ENCODE peak calls at places on chromosome 10, in nine cellular contexts. One of them, this sample, is unnamed. For H3K36me3, the result is how much of the 10 kb centered on the place peaks cover.

GRCh38 chr10:93554760-93555432 is 11.6 kb upstream of the FFAR4 start:
- DNase-seq in prostate gland: peak
- DNase-seq in adipocyte: peak
- DNase-seq in SJSA1: peak
- DNase-seq in brain microvascular endothelial cell: peak
- DNase-seq in WERI-Rb-1: peak
- DNase-seq in lower lobe of right lung: peak
- DNase-seq in CD8-positive, alpha-beta memory T cell: no peak
- DNase-seq in right atrium auricular region: peak
- DNase-seq in this sample: peak

GRCh38 chr10:130037169-130037661 is 73.1 kb upstream of the EBF3 start:
- DNase-seq in prostate gland: no peak
- DNase-seq in adipocyte: no peak
- DNase-seq in SJSA1: no peak
- DNase-seq in brain microvascular endothelial cell: no peak
- DNase-seq in WERI-Rb-1: no peak
- DNase-seq in lower lobe of right lung: no peak
- DNase-seq in CD8-positive, alpha-beta memory T cell: no peak
- DNase-seq in right atrium auricular region: no peak
- DNase-seq in this sample: no peak

GRCh38 chr10:59905066-59905734 is 1.2 kb downstream of the CCDC6 start:
- DNase-seq in prostate gland: peak
- DNase-seq in adipocyte: peak
- DNase-seq in SJSA1: peak
- DNase-seq in brain microvascular endothelial cell: peak
- DNase-seq in WERI-Rb-1: peak
- DNase-seq in lower lobe of right lung: peak
- DNase-seq in CD8-positive, alpha-beta memory T cell: no peak
- DNase-seq in right atrium auricular region: no peak
- DNase-seq in this sample: peak

GRCh38 chr10:78901694-78902093 is 167.1 kb upstream of the ZMIZ1 start:
- DNase-seq in prostate gland: no peak
- DNase-seq in adipocyte: no peak
- DNase-seq in SJSA1: no peak
- DNase-seq in brain microvascular endothelial cell: no peak
- DNase-seq in WERI-Rb-1: no peak
- DNase-seq in lower lobe of right lung: no peak
- DNase-seq in CD8-positive, alpha-beta memory T cell: no peak
- DNase-seq in right atrium auricular region: no peak
- DNase-seq in this sample: no peak

GRCh38 chr10:113563306-113564088 is 10.6 kb downstream of the HABP2 start:
- DNase-seq in prostate gland: peak
- DNase-seq in adipocyte: peak
- DNase-seq in SJSA1: peak
- DNase-seq in brain microvascular endothelial cell: peak
- DNase-seq in WERI-Rb-1: peak
- DNase-seq in lower lobe of right lung: peak
- DNase-seq in CD8-positive, alpha-beta memory T cell: peak
- DNase-seq in right atrium auricular region: peak
- DNase-seq in this sample: peak

GRCh38 chr10:133141963-133142350 is 18.1 kb upstream of the KNDC1 start:
- DNase-seq in prostate gland: no peak
- DNase-seq in adipocyte: no peak
- DNase-seq in SJSA1: no peak
- DNase-seq in brain microvascular endothelial cell: no peak
- DNase-seq in WERI-Rb-1: no peak
- DNase-seq in lower lobe of right lung: peak
- DNase-seq in CD8-positive, alpha-beta memory T cell: no peak
- DNase-seq in right atrium auricular region: no peak
- DNase-seq in this sample: no peak

GRCh38 chr10:100531761-100532160 is 2.1 kb upstream of the NDUFB8 start:
- DNase-seq in prostate gland: no peak
- DNase-seq in adipocyte: no peak
- DNase-seq in SJSA1: no peak
- DNase-seq in brain microvascular endothelial cell: no peak
- DNase-seq in WERI-Rb-1: no peak
- DNase-seq in lower lobe of right lung: no peak
- DNase-seq in CD8-positive, alpha-beta memory T cell: no peak
- DNase-seq in right atrium auricular region: no peak
- DNase-seq in this sample: no peak

GRCh38 chr10:131199646-131200045 is 111.9 kb downstream of the TCERG1L start:
- DNase-seq in prostate gland: no peak
- DNase-seq in adipocyte: no peak
- DNase-seq in SJSA1: no peak
- DNase-seq in brain microvascular endothelial cell: no peak
- DNase-seq in WERI-Rb-1: no peak
- DNase-seq in lower lobe of right lung: peak
- DNase-seq in CD8-positive, alpha-beta memory T cell: no peak
- DNase-seq in right atrium auricular region: no peak
- DNase-seq in this sample: no peak

GRCh38 chr10:81018898-81019890 is 481.5 kb downstream of the SH2D4B start:
- DNase-seq in prostate gland: peak
- DNase-seq in adipocyte: peak
- DNase-seq in SJSA1: peak
- DNase-seq in brain microvascular endothelial cell: peak
- DNase-seq in WERI-Rb-1: peak
- DNase-seq in lower lobe of right lung: no peak
- DNase-seq in CD8-positive, alpha-beta memory T cell: no peak
- DNase-seq in right atrium auricular region: no peak
- DNase-seq in this sample: peak

GRCh38 chr10:125154529-125154928 is 5.8 kb downstream of the CTBP2 start:
- DNase-seq in prostate gland: no peak
- DNase-seq in adipocyte: peak
- DNase-seq in SJSA1: peak
- DNase-seq in brain microvascular endothelial cell: no peak
- DNase-seq in WERI-Rb-1: no peak
- DNase-seq in lower lobe of right lung: no peak
- DNase-seq in CD8-positive, alpha-beta memory T cell: no peak
- DNase-seq in right atrium auricular region: no peak
- DNase-seq in this sample: no peak

GRCh38 chr10:19120381-19120908 is 71.8 kb downstream of the MALRD1 start:
- DNase-seq in prostate gland: no peak
- DNase-seq in adipocyte: no peak
- DNase-seq in SJSA1: no peak
- DNase-seq in brain microvascular endothelial cell: no peak
- DNase-seq in WERI-Rb-1: no peak
- DNase-seq in lower lobe of right lung: no peak
- DNase-seq in CD8-positive, alpha-beta memory T cell: no peak
- DNase-seq in right atrium auricular region: no peak
- DNase-seq in this sample: no peak

GRCh38 chr10:117391436-117392205 is 16.4 kb upstream of the PDZD8 start:
- DNase-seq in prostate gland: peak
- DNase-seq in adipocyte: no peak
- DNase-seq in SJSA1: no peak
- DNase-seq in brain microvascular endothelial cell: no peak
- DNase-seq in WERI-Rb-1: no peak
- DNase-seq in lower lobe of right lung: peak
- DNase-seq in CD8-positive, alpha-beta memory T cell: no peak
- DNase-seq in right atrium auricular region: no peak
- DNase-seq in this sample: no peak

GRCh38 chr10:132521466-132522102 is 16.0 kb upstream of the INPP5A start:
- DNase-seq in prostate gland: no peak
- DNase-seq in adipocyte: no peak
- DNase-seq in SJSA1: no peak
- DNase-seq in brain microvascular endothelial cell: no peak
- DNase-seq in WERI-Rb-1: no peak
- DNase-seq in lower lobe of right lung: peak
- DNase-seq in CD8-positive, alpha-beta memory T cell: no peak
- DNase-seq in right atrium auricular region: no peak
- DNase-seq in this sample: no peak

GRCh38 chr10:97711640-97712267 is 1.8 kb upstream of the MARVELD1 start:
- DNase-seq in prostate gland: no peak
- DNase-seq in adipocyte: no peak
- DNase-seq in SJSA1: no peak
- DNase-seq in brain microvascular endothelial cell: no peak
- DNase-seq in WERI-Rb-1: no peak
- DNase-seq in lower lobe of right lung: no peak
- DNase-seq in CD8-positive, alpha-beta memory T cell: no peak
- DNase-seq in right atrium auricular region: no peak
- DNase-seq in this sample: no peak

GRCh38 chr10:85317827-85318226 is 989.4 kb downstream of the CCSER2 start:
- DNase-seq in prostate gland: no peak
- DNase-seq in adipocyte: no peak
- DNase-seq in SJSA1: no peak
- DNase-seq in brain microvascular endothelial cell: no peak
- DNase-seq in WERI-Rb-1: peak
- DNase-seq in lower lobe of right lung: no peak
- DNase-seq in CD8-positive, alpha-beta memory T cell: no peak
- DNase-seq in right atrium auricular region: no peak
- DNase-seq in this sample: peak

GRCh38 chr10:112658900-112659328 is 211.9 kb downstream of the VTI1A start:
- DNase-seq in prostate gland: no peak
- DNase-seq in adipocyte: peak
- DNase-seq in SJSA1: peak
- DNase-seq in brain microvascular endothelial cell: peak
- DNase-seq in WERI-Rb-1: no peak
- DNase-seq in lower lobe of right lung: no peak
- DNase-seq in CD8-positive, alpha-beta memory T cell: no peak
- DNase-seq in right atrium auricular region: no peak
- DNase-seq in this sample: no peak

GRCh38 chr10:118356628-118357027 is 14.5 kb upstream of the FAM204A start:
- DNase-seq in prostate gland: no peak
- DNase-seq in adipocyte: no peak
- DNase-seq in SJSA1: no peak
- DNase-seq in brain microvascular endothelial cell: no peak
- DNase-seq in WERI-Rb-1: no peak
- DNase-seq in lower lobe of right lung: no peak
- DNase-seq in CD8-positive, alpha-beta memory T cell: no peak
- DNase-seq in right atrium auricular region: no peak
- DNase-seq in this sample: no peak

GRCh38 chr10:104318810-104319684 is 19.2 kb downstream of the ITPRIP start:
- DNase-seq in prostate gland: no peak
- DNase-seq in adipocyte: no peak
- DNase-seq in SJSA1: no peak
- DNase-seq in brain microvascular endothelial cell: no peak
- DNase-seq in WERI-Rb-1: no peak
- DNase-seq in lower lobe of right lung: peak
- DNase-seq in CD8-positive, alpha-beta memory T cell: no peak
- DNase-seq in right atrium auricular region: no peak
- DNase-seq in this sample: no peak

GRCh38 chr10:95480102-95480900 is 80.9 kb downstream of the SORBS1 start:
- DNase-seq in prostate gland: no peak
- DNase-seq in adipocyte: no peak
- DNase-seq in SJSA1: no peak
- DNase-seq in brain microvascular endothelial cell: no peak
- DNase-seq in WERI-Rb-1: no peak
- DNase-seq in lower lobe of right lung: no peak
- DNase-seq in CD8-positive, alpha-beta memory T cell: no peak
- DNase-seq in right atrium auricular region: peak
- DNase-seq in this sample: no peak

DNA sequence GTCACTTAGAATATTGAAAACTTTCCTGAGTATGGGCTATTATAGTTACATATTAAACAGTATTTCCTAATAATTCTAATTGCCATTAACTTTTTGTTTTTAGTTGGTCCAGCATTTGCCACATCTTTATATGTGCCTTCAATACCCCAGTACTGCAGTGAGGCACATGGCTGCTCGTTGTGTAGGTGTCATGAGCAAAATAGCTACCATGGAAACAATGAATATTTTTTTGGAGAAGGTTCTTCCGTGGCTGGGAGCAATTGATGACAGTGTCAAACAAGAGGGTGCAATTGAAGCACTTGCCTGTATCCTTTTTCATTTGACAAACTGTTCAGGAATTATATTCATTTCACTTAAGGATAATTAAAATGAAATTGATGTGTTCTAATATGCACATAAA is 72.7 kb downstream of the BTAF1 start:
- DNase-seq in prostate gland: no peak
- DNase-seq in adipocyte: no peak
- DNase-seq in SJSA1: no peak
- DNase-seq in brain microvascular endothelial cell: no peak
- DNase-seq in WERI-Rb-1: no peak
- DNase-seq in lower lobe of right lung: no peak
- DNase-seq in CD8-positive, alpha-beta memory T cell: no peak
- DNase-seq in right atrium auricular region: no peak
- DNase-seq in this sample: no peak
- H3K36me3 ChIP-seq in prostate gland: under half
- H3K36me3 ChIP-seq in adipocyte: half or more
- H3K36me3 ChIP-seq in SJSA1: half or more
- H3K36me3 ChIP-seq in brain microvascular endothelial cell: under half
- H3K36me3 ChIP-seq in WERI-Rb-1: half or more
- H3K36me3 ChIP-seq in lower lobe of right lung: half or more
- H3K36me3 ChIP-seq in CD8-positive, alpha-beta memory T cell: under half
- H3K36me3 ChIP-seq in right atrium auricular region: under half
- H3K36me3 ChIP-seq in this sample: under half

GRCh38 chr10:21523007-21523406 is 2.5 kb downstream of the SKIDA1 start:
- DNase-seq in prostate gland: no peak
- DNase-seq in adipocyte: no peak
- DNase-seq in SJSA1: no peak
- DNase-seq in brain microvascular endothelial cell: no peak
- DNase-seq in WERI-Rb-1: no peak
- DNase-seq in lower lobe of right lung: no peak
- DNase-seq in CD8-positive, alpha-beta memory T cell: no peak
- DNase-seq in right atrium auricular region: no peak
- DNase-seq in this sample: no peak
- H3K4me3 ChIP-seq in prostate gland: no peak
- H3K4me3 ChIP-seq in adipocyte: no peak
- H3K4me3 ChIP-seq in SJSA1: no peak
- H3K4me3 ChIP-seq in brain microvascular endothelial cell: no peak
- H3K4me3 ChIP-seq in WERI-Rb-1: no peak
- H3K4me3 ChIP-seq in lower lobe of right lung: no peak
- H3K4me3 ChIP-seq in CD8-positive, alpha-beta memory T cell: no peak
- H3K4me3 ChIP-seq in right atrium auricular region: no peak
- H3K4me3 ChIP-seq in this sample: peak

DNA sequence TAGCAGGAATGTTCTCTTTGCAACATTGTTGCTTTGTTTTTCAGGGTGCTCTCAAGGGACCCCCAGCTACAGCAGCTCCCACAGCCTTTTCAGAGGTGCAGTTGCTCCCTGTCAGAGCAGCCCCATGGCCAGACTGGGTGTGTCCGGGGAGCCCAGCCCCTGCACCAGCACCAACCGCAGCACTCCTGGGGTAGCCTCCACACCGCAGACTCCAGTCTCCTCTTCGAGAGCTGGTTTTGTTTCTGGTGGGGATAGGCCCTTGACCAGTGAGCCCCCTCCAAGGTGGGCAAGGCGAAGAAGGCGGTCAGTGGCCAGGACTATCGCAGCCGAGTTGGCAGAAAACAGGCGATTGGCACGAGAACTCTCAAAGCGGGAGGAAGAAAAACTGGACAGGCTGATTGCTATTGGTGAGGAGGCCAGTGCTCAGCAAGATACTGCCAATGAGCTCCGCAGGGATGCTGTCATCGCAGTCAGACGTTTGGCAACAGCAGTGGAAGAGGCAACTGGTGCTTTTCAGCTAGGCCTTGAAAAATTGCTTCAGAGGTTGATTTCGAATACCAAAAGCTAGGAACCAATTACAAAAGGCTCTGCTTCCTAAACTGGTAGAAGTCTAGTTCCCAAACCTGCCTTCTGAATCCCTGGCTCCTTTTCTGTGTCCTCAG is 5.4 kb downstream of the HSPA14 start:
- DNase-seq in prostate gland: no peak
- DNase-seq in adipocyte: no peak
- DNase-seq in SJSA1: no peak
- DNase-seq in brain microvascular endothelial cell: no peak
- DNase-seq in WERI-Rb-1: no peak
- DNase-seq in lower lobe of right lung: no peak
- DNase-seq in CD8-positive, alpha-beta memory T cell: no peak
- DNase-seq in right atrium auricular region: no peak
- DNase-seq in this sample: no peak
- H3K36me3 ChIP-seq in prostate gland: under half
- H3K36me3 ChIP-seq in adipocyte: half or more
- H3K36me3 ChIP-seq in SJSA1: half or more
- H3K36me3 ChIP-seq in brain microvascular endothelial cell: under half
- H3K36me3 ChIP-seq in WERI-Rb-1: under half
- H3K36me3 ChIP-seq in lower lobe of right lung: half or more
- H3K36me3 ChIP-seq in CD8-positive, alpha-beta memory T cell: under half
- H3K36me3 ChIP-seq in right atrium auricular region: under half
- H3K36me3 ChIP-seq in this sample: under half

GRCh38 chr10:64041989-64042490 is 520.8 kb downstream of the REEP3 start:
- DNase-seq in prostate gland: no peak
- DNase-seq in adipocyte: no peak
- DNase-seq in SJSA1: no peak
- DNase-seq in brain microvascular endothelial cell: no peak
- DNase-seq in WERI-Rb-1: no peak
- DNase-seq in lower lobe of right lung: no peak
- DNase-seq in CD8-positive, alpha-beta memory T cell: no peak
- DNase-seq in right atrium auricular region: no peak
- DNase-seq in this sample: no peak
- H3K4me3 ChIP-seq in prostate gland: no peak
- H3K4me3 ChIP-seq in adipocyte: no peak
- H3K4me3 ChIP-seq in SJSA1: no peak
- H3K4me3 ChIP-seq in brain microvascular endothelial cell: no peak
- H3K4me3 ChIP-seq in WERI-Rb-1: no peak
- H3K4me3 ChIP-seq in lower lobe of right lung: no peak
- H3K4me3 ChIP-seq in CD8-positive, alpha-beta memory T cell: no peak
- H3K4me3 ChIP-seq in right atrium auricular region: no peak
- H3K4me3 ChIP-seq in this sample: no peak

This sample was measured in BE2C.